ENCODE peak calls at places on chromosome 15, in six cellular contexts. G, H, L, B, R and E are unnamed samples.

GRCh38 chr15:47673343-47673761 is 44.0 kb upstream of the SEMA6D start:
- DNase-seq in G (no peak), H (no peak), L (no peak), B (no peak), R (no peak), E (no peak)

GRCh38 chr15:40776537-40777141 is 6.9 kb downstream of the C15orf62 start:
- DNase-seq in G (peak), H (no peak), L (peak), B (no peak), R (peak), E (peak)

GRCh38 chr15:62344806-62345539 is 179.9 kb upstream of the C2CD4B start:
- DNase-seq in G (peak), H (peak), L (peak), B (peak), R (no peak), E (peak)

GRCh38 chr15:78726870-78727551 is 84.3 kb downstream of the ADAMTS7 start:
- DNase-seq in G (peak), H (no peak), L (peak), B (peak), R (no peak), E (peak)

GRCh38 chr15:47517737-47518136 is 199.6 kb upstream of the SEMA6D start:
- DNase-seq in G (no peak), H (no peak), L (no peak), B (no peak), R (no peak), E (no peak)

GRCh38 chr15:99538261-99538660 is 27.5 kb upstream of the MEF2A start:
- DNase-seq in G (no peak), H (no peak), L (no peak), B (no peak), R (no peak), E (no peak)

GRCh38 chr15:75229191-75230015 is 27.7 kb downstream of the C15orf39 start:
- DNase-seq in G (no peak), H (no peak), L (peak), B (no peak), R (no peak), E (peak)

GRCh38 chr15:92733090-92733933 is 77.7 kb upstream of the FAM174B start:
- DNase-seq in G (no peak), H (no peak), L (no peak), B (no peak), R (no peak), E (no peak)

GRCh38 chr15:79168922-79169322 is 78.3 kb upstream of the RASGRF1 start:
- DNase-seq in G (no peak), H (no peak), L (peak), B (peak), R (no peak), E (peak)

GRCh38 chr15:61681038-61681418 is 379.2 kb downstream of the VPS13C start:
- DNase-seq in G (no peak), H (no peak), L (no peak), B (peak), R (no peak), E (no peak)

GRCh38 chr15:65042776-65043322 is 2.3 kb upstream of the SLC51B start:
- DNase-seq in G (no peak), H (no peak), L (no peak), B (no peak), R (no peak), E (no peak)

GRCh38 chr15:77025471-77025901 is 30.6 kb downstream of the PSTPIP1 start:
- DNase-seq in G (no peak), H (no peak), L (no peak), B (no peak), R (no peak), E (no peak)

GRCh38 chr15:84631706-84632272 is 22.3 kb downstream of the WDR73 start:
- DNase-seq in G (peak), H (no peak), L (peak), B (no peak), R (no peak), E (peak)

GRCh38 chr15:90902656-90902995 is 476 bp upstream of the MAN2A2 start:
- DNase-seq in G (no peak), H (no peak), L (no peak), B (no peak), R (no peak), E (no peak)

GRCh38 chr15:85988741-85989140 is 90.9 kb upstream of the AGBL1 start:
- DNase-seq in G (no peak), H (no peak), L (no peak), B (peak), R (no peak), E (no peak)

GRCh38 chr15:29560896-29561295 is 261.4 kb downstream of the TJP1 start:
- DNase-seq in G (no peak), H (no peak), L (no peak), B (no peak), R (no peak), E (no peak)

GRCh38 chr15:63054985-63055384 is 12.4 kb downstream of the TPM1 start:
- DNase-seq in G (no peak), H (no peak), L (no peak), B (no peak), R (no peak), E (no peak)

GRCh38 chr15:68652141-68652540 is 73.3 kb downstream of the CORO2B start:
- DNase-seq in G (peak), H (no peak), L (no peak), B (no peak), R (no peak), E (no peak)

GRCh38 chr15:52788099-52788986 is 1.8 kb downstream of the ONECUT1 start:
- DNase-seq in G (no peak), H (no peak), L (no peak), B (no peak), R (no peak), E (no peak)

GRCh38 chr15:72116680-72117447 is 1.1 kb downstream of the MYO9A start:
- DNase-seq in G (peak), H (no peak), L (peak), B (no peak), R (no peak), E (peak)

GRCh38 chr15:92645051-92645631 is 10.4 kb downstream of the FAM174B start:
- DNase-seq in G (no peak), H (no peak), L (no peak), B (no peak), R (no peak), E (no peak)